ENCODE peak calls at places on chromosomes 12 and 14, in five cellular contexts. M is activated B cell treated with CpG ODN at 0.5 μM for 24 hours, B is glutamatergic neuron, J is heart right ventricle, Q is K562. P is an unnamed sample.
A peak's percentile ranks its signal among the peaks of the same experiment; 100 is the strongest.

GRCh38 chr12:119068129-119068856 is 87.0 kb downstream of the SRRM4 start:
- DNase-seq in B (no peak), Q (no peak), J (peak; percentile 13), M (no peak), P (no peak)

GRCh38 chr12:82866227-82866803 is 179.6 kb downstream of the TMTC2 start:
- DNase-seq in M (no peak), Q (no peak), J (no peak), B (no peak), P (no peak)

GRCh38 chr14:99136401-99136800 is 135.6 kb downstream of the BCL11B start:
- DNase-seq in J (no peak), M (no peak), Q (no peak), B (no peak), P (no peak)

GRCh38 chr12:121036810-121037326 is 2.2 kb downstream of the OASL start:
- DNase-seq in Q (no peak), B (no peak), M (no peak), J (no peak), P (peak; percentile 28)

GRCh38 chr12:90281156-90281868 is 572.7 kb upstream of the ATP2B1 start:
- DNase-seq in Q (no peak), J (no peak), M (no peak), B (no peak), P (no peak)

GRCh38 chr14:79965896-79966295 is 245.4 kb downstream of the DIO2 start:
- DNase-seq in M (no peak), J (no peak), Q (no peak), B (no peak), P (no peak)

GRCh38 chr12:15584366-15585041 is 204.7 kb downstream of the EPS8 start:
- DNase-seq in B (no peak), J (no peak), M (no peak), Q (no peak), P (no peak)

GRCh38 chr12:241266-241665 is 21.4 kb downstream of the SLC6A13 start:
- DNase-seq in J (no peak), B (no peak), M (no peak), Q (no peak), P (no peak)

DNA sequence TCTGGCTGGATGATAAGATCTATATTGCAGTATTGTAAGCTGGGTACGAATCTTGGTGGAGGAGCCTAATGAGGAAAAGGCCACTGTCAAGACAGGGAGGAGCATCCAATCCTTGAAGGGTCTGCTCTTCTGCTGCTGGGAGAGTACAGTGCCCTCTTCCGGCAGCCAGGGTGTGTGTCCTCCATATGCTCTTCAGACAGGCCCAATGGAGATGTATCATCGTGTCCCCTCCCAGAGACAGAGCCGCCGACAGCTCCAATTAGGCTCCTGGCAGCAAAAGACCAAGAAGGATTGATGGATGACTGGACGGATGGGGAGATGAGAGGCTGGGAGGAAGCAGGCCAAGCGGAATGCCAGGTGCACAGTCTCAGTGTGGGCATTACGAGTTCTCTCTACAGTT is 51.6 kb upstream of the PIWIL1 start:
- DNase-seq in M (no peak), J (no peak), B (no peak), Q (peak; percentile 39), P (no peak)
- TF ChIP-seq CTCF in M (no peak), J (no peak), B (no peak), Q (peak; percentile 48), P (no peak)

GRCh38 chr12:31324116-31324844 is 1.7 kb downstream of the SINHCAF start:
- DNase-seq in Q (peak; percentile 60), B (peak; percentile 71), M (peak; percentile 73), J (peak; percentile 64), P (peak; percentile 64)
- TF ChIP-seq CTCF in Q (no peak), B (peak; percentile 23), M (no peak), J (no peak), P (peak; percentile 9)

DNA sequence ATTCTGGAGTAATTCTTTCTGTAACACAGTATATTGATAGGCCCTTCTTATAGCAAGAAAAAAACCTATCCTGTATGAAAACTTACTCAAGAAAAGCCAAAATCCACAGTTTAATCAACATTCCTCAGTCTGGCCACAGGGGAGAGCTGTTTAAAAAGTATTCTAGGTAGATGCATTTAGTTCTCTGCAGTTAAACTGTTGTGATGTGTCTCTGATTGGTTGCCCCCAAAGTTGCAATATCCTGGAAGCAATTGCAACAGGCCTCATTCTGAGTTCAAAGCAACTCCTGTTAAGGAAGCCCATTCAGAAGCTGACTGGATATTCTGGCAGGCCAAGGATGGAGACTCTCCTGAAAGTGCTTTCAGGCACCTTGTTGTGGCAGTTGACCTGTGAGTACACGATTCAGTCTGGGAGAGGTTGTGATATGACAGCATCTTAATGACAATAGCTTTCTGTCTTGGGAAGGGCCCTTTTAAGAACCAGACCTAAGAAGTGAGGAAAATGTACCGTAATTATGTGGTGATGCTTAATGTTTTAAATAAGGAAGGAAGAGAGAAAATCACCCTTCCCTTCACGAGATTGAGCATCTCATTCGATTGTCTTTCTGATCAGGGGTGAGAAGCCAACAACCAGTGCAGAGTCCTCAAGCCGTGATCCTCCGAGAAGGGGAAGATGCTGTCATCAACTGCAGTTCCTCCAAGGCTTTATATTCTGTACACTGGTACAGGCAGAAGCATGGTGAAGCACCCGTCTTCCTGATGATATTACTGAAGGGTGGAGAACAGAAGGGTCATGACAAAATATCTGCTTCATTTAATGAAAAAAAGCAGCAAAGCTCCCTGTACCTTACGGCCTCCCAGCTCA is 420.7 kb downstream of the DAD1 start:
- DNase-seq in B (no peak), J (no peak), M (no peak), Q (no peak), P (no peak)
- TF ChIP-seq CTCF in B (no peak), J (no peak), M (no peak), Q (no peak), P (no peak)

DNA sequence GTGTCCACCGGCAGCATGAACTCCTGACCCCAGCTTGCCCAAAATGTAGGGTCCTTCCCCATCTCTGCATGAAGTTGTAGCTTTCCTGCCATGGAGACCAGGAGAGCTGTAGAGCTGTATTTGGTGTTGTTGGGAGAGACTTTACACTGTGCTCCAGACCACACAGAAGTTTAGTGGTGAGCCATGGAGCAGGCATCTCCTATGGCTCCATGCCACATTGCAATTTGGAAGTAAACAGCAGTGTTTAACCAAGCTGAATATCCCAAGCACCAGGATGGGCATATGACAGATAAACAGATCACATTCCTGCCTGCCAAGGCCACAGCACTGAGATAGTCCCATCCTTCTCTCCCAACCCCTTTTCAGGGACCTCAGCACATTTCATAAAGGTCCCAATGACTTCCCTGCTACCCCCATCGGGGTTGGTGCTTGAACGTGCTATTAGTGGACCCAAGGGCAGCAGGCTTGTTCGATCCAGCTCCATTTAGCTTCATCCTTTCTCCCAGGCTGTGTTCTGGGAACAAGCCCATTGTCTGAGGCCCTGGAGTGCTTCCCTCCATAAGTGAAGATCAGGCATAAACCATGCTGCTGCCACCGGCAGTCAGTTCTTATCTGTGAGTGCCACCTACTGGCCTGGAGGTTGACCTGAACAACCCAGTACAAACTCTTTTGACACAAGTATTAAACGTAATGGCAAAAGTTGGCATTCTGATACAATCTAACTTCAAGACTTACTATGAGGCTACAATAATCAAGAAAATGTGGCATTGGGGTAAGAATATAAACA is 172.3 kb upstream of the ATXN7L3B start:
- DNase-seq in B (peak; percentile 43), Q (peak; percentile 40), J (no peak), M (no peak), P (no peak)
- TF ChIP-seq CTCF in B (no peak), Q (peak; percentile 67), J (no peak), M (no peak), P (no peak)

GRCh38 chr12:31216479-31216878 is 109.5 kb downstream of the SINHCAF start:
- DNase-seq in J (no peak), B (no peak), M (no peak), Q (no peak), P (no peak)

GRCh38 chr12:31217356-31218130 is 108.4 kb downstream of the SINHCAF start:
- DNase-seq in J (no peak), B (no peak), Q (no peak), M (no peak), P (no peak)

GRCh38 chr12:31219521-31219920 is 106.4 kb downstream of the SINHCAF start:
- DNase-seq in B (no peak), J (no peak), Q (no peak), M (no peak), P (no peak)

GRCh38 chr12:31220061-31220460 is 105.9 kb downstream of the SINHCAF start:
- DNase-seq in J (no peak), Q (no peak), B (no peak), M (no peak), P (no peak)

DNA sequence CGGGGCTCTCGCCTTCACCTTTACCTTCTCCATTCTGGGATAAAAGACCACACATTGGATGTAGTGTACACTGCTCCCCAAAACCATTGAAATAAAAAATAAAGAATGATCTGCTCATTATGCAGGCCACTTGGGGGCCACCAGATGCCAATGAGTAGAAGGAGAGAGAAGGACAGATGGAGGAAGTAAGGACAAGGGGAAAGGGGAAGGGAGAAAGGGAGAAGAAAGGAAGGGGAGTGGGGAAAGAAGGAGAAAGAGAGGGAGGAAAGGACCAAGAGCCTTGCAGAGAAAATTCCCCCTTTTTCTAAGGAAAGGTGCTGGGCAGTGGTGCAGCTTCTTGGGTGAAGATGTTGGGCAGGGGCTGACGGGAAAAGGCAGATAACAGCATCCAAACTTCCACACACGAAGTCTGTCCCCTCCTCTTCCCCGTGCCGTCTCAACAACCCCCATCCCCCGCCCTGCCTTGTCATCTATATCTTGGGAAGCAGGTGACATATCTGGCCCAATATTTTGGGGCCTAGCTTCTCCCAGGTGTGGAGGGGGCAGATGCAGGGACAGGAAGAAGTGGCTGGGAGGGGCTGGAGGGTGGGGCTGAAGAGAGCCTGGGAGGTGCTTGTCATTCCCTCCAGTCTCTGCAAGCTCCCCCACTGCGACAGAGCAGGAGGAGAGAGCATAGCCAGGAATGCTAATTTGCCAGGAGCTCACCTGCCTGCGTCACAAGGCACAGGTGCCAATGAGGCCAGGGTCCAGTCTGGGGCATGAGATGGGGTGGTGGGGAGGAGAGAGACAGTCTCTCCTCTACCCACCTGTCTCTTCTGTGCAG is 107.5 kb downstream of the SINHCAF start:
- DNase-seq in J (no peak), Q (no peak), M (no peak), B (no peak), P (no peak)
- TF ChIP-seq CTCF in J (no peak), Q (no peak), M (no peak), B (no peak), P (no peak)

GRCh38 chr12:66708704-66709443 is 30.0 kb upstream of the GRIP1 start:
- DNase-seq in Q (no peak), M (no peak), J (no peak), B (no peak), P (no peak)
- TF ChIP-seq CTCF in Q (peak; percentile 35), M (peak; percentile 41), J (no peak), B (peak; percentile 79), P (peak; percentile 73)

DNA sequence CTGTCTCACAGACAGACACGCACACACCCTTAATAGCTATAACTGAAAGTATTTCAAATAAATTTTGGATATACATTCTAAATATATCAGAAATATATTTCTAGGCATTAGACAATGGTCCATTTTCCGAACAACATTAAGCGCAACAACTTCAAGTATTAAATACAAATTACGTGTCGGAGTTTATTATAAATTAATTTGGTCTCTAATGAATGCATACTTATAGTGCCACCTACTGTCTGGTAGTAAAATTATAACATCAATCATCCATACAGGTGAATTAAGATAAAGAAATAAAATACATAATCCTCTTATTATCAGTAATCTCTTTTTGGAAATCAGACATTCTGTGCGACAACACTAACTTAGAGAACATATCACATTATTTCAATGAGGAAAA is 27.2 kb upstream of the CMAS start:
- DNase-seq in Q (no peak), M (no peak), B (no peak), J (no peak), P (no peak)
- TF ChIP-seq CTCF in Q (peak; percentile 49), M (no peak), B (peak; percentile 49), J (peak; percentile 23), P (no peak)

P was measured in natural killer cell.